ENCODE peak calls at places on chromosome 21, in nine cellular contexts. One of them, this sample, is unnamed.

GRCh38 chr21:40622531-40622930 is 224.4 kb downstream of the DSCAM start:
- DNase-seq in fibroblast of pulmonary artery: no peak
- DNase-seq in lung: no peak
- DNase-seq in BJ: no peak
- DNase-seq in fibroblast of mammary gland: no peak
- DNase-seq in GM06990: no peak
- DNase-seq in upper lobe of right lung: no peak
- DNase-seq in neural crest cell: no peak
- DNase-seq in psoas muscle: no peak
- DNase-seq in this sample: no peak

GRCh38 chr21:43281661-43282357 is 113.0 kb downstream of the CRYAA start:
- DNase-seq in fibroblast of pulmonary artery: no peak
- DNase-seq in lung: no peak
- DNase-seq in BJ: no peak
- DNase-seq in fibroblast of mammary gland: no peak
- DNase-seq in GM06990: no peak
- DNase-seq in upper lobe of right lung: peak; percentile 55
- DNase-seq in neural crest cell: no peak
- DNase-seq in psoas muscle: peak; percentile 5
- DNase-seq in this sample: no peak

GRCh38 chr21:43312751-43313169 is 114.2 kb downstream of the SIK1 start:
- DNase-seq in fibroblast of pulmonary artery: no peak
- DNase-seq in lung: no peak
- DNase-seq in BJ: no peak
- DNase-seq in fibroblast of mammary gland: no peak
- DNase-seq in GM06990: no peak
- DNase-seq in upper lobe of right lung: no peak
- DNase-seq in neural crest cell: no peak
- DNase-seq in psoas muscle: peak; percentile 2
- DNase-seq in this sample: no peak

GRCh38 chr21:28538987-28539622 is 453.6 kb downstream of the LTN1 start:
- DNase-seq in fibroblast of pulmonary artery: peak; percentile 62
- DNase-seq in lung: no peak
- DNase-seq in BJ: peak; percentile 70
- DNase-seq in fibroblast of mammary gland: peak; percentile 96
- DNase-seq in GM06990: no peak
- DNase-seq in upper lobe of right lung: no peak
- DNase-seq in neural crest cell: no peak
- DNase-seq in psoas muscle: no peak
- DNase-seq in this sample: peak; percentile 37

GRCh38 chr21:46054031-46054430 is 43.9 kb upstream of the COL6A2 start:
- DNase-seq in fibroblast of pulmonary artery: no peak
- DNase-seq in lung: no peak
- DNase-seq in BJ: no peak
- DNase-seq in fibroblast of mammary gland: peak; percentile 41
- DNase-seq in GM06990: no peak
- DNase-seq in upper lobe of right lung: no peak
- DNase-seq in neural crest cell: no peak
- DNase-seq in psoas muscle: no peak
- DNase-seq in this sample: no peak

GRCh38 chr21:29343517-29343916 is 44.8 kb downstream of the BACH1 start:
- DNase-seq in fibroblast of pulmonary artery: peak; percentile 67
- DNase-seq in lung: no peak
- DNase-seq in BJ: peak; percentile 39
- DNase-seq in fibroblast of mammary gland: peak; percentile 84
- DNase-seq in GM06990: no peak
- DNase-seq in upper lobe of right lung: no peak
- DNase-seq in neural crest cell: no peak
- DNase-seq in psoas muscle: no peak
- DNase-seq in this sample: no peak

GRCh38 chr21:29487154-29487553 is 188.4 kb downstream of the BACH1 start:
- DNase-seq in fibroblast of pulmonary artery: no peak
- DNase-seq in lung: no peak
- DNase-seq in BJ: no peak
- DNase-seq in fibroblast of mammary gland: no peak
- DNase-seq in GM06990: no peak
- DNase-seq in upper lobe of right lung: no peak
- DNase-seq in neural crest cell: no peak
- DNase-seq in psoas muscle: no peak
- DNase-seq in this sample: no peak

GRCh38 chr21:36686955-36687354 is 12.0 kb upstream of the SIM2 start:
- DNase-seq in fibroblast of pulmonary artery: no peak
- DNase-seq in lung: no peak
- DNase-seq in BJ: no peak
- DNase-seq in fibroblast of mammary gland: no peak
- DNase-seq in GM06990: no peak
- DNase-seq in upper lobe of right lung: no peak
- DNase-seq in neural crest cell: no peak
- DNase-seq in psoas muscle: no peak
- DNase-seq in this sample: no peak

DNA sequence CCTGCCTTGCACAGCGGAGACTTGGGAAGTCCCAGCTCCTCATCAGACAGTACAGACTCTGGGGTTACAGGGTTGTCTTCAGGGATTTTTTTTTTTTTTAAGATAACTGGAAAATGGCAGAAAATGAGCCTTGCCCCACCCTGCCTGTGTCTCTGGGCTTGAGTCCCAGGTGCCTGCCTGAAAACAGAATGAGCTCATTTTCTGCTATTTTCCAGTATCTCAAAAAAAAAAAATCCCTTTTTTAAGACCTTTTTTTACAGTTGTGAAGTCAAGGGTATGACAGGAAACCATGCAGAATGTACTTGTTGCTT is 10.1 kb downstream of the SLX9 start:
- DNase-seq in fibroblast of pulmonary artery: no peak
- DNase-seq in lung: no peak
- DNase-seq in BJ: no peak
- DNase-seq in fibroblast of mammary gland: no peak
- DNase-seq in GM06990: no peak
- DNase-seq in upper lobe of right lung: no peak
- DNase-seq in neural crest cell: no peak
- DNase-seq in psoas muscle: no peak
- DNase-seq in this sample: no peak
- TF ChIP-seq CTCF in fibroblast of pulmonary artery: no peak
- TF ChIP-seq CTCF in lung: no peak
- TF ChIP-seq CTCF in BJ: no peak
- TF ChIP-seq CTCF in fibroblast of mammary gland: no peak
- TF ChIP-seq CTCF in GM06990: no peak
- TF ChIP-seq CTCF in upper lobe of right lung: no peak
- TF ChIP-seq CTCF in neural crest cell: no peak
- TF ChIP-seq CTCF in psoas muscle: no peak
- TF ChIP-seq CTCF in this sample: no peak

GRCh38 chr21:33124879-33125278 is 54.9 kb downstream of the OLIG1 start:
- DNase-seq in fibroblast of pulmonary artery: no peak
- DNase-seq in lung: no peak
- DNase-seq in BJ: no peak
- DNase-seq in fibroblast of mammary gland: no peak
- DNase-seq in GM06990: no peak
- DNase-seq in upper lobe of right lung: no peak
- DNase-seq in neural crest cell: no peak
- DNase-seq in psoas muscle: no peak
- DNase-seq in this sample: no peak

GRCh38 chr21:33126569-33126968 is 56.6 kb downstream of the OLIG1 start:
- DNase-seq in fibroblast of pulmonary artery: no peak
- DNase-seq in lung: no peak
- DNase-seq in BJ: no peak
- DNase-seq in fibroblast of mammary gland: no peak
- DNase-seq in GM06990: no peak
- DNase-seq in upper lobe of right lung: no peak
- DNase-seq in neural crest cell: no peak
- DNase-seq in psoas muscle: no peak
- DNase-seq in this sample: no peak

GRCh38 chr21:33128538-33128937 is 58.6 kb downstream of the OLIG1 start:
- DNase-seq in fibroblast of pulmonary artery: no peak
- DNase-seq in lung: no peak
- DNase-seq in BJ: no peak
- DNase-seq in fibroblast of mammary gland: no peak
- DNase-seq in GM06990: no peak
- DNase-seq in upper lobe of right lung: no peak
- DNase-seq in neural crest cell: no peak
- DNase-seq in psoas muscle: no peak
- DNase-seq in this sample: no peak

GRCh38 chr21:33125981-33126380 is 56.0 kb downstream of the OLIG1 start:
- DNase-seq in fibroblast of pulmonary artery: no peak
- DNase-seq in lung: no peak
- DNase-seq in BJ: no peak
- DNase-seq in fibroblast of mammary gland: no peak
- DNase-seq in GM06990: no peak
- DNase-seq in upper lobe of right lung: no peak
- DNase-seq in neural crest cell: no peak
- DNase-seq in psoas muscle: no peak
- DNase-seq in this sample: no peak

DNA sequence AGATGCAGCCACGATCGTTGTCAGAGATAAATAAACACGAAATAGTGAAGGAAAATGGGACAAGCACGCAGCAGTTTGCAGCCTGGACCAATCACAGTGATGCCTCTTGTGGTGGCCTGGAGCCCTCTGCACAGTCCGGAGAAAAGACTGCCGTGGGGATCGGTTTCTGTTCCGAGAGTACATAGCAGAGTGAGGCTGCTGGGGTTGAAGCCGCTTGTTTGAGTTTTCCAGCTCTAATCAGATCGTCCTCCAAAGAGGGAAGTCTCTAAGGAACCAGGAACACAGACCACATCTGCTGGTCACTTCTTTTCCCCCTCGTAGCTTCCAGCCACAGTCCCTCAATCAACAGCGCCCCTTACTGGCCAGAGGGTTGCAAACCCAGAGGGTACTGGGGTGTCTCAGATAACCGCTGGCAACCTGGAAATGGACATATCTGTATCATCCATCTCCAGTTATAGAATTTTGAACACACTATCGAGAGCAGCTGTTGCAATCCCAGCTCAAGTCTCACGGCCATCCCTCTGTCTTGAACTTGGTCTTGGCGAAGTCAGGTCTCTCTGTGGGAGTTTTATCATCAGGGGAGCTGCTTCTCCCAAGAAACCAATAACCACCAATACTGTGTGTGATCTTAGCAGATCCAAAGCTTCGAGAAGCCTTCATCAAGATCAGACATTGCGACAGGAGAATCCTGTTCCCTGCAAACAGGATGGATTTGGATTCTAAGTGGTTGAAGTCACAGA is 57.4 kb downstream of the OLIG1 start:
- DNase-seq in fibroblast of pulmonary artery: peak; percentile 67
- DNase-seq in lung: peak; percentile 73
- DNase-seq in BJ: no peak
- DNase-seq in fibroblast of mammary gland: peak; percentile 67
- DNase-seq in GM06990: no peak
- DNase-seq in upper lobe of right lung: peak; percentile 77
- DNase-seq in neural crest cell: peak; percentile 89
- DNase-seq in psoas muscle: peak; percentile 56
- DNase-seq in this sample: peak; percentile 80
- TF ChIP-seq CTCF in fibroblast of pulmonary artery: peak; percentile 90
- TF ChIP-seq CTCF in lung: peak; percentile 47
- TF ChIP-seq CTCF in BJ: peak; percentile 81
- TF ChIP-seq CTCF in fibroblast of mammary gland: peak; percentile 95
- TF ChIP-seq CTCF in GM06990: peak; percentile 77
- TF ChIP-seq CTCF in upper lobe of right lung: peak; percentile 62
- TF ChIP-seq CTCF in neural crest cell: peak; percentile 91
- TF ChIP-seq CTCF in psoas muscle: peak; percentile 75
- TF ChIP-seq CTCF in this sample: peak; percentile 72

GRCh38 chr21:32185726-32186125 is 93.1 kb downstream of the MIS18A start:
- DNase-seq in fibroblast of pulmonary artery: no peak
- DNase-seq in lung: peak; percentile 10
- DNase-seq in BJ: no peak
- DNase-seq in fibroblast of mammary gland: no peak
- DNase-seq in GM06990: no peak
- DNase-seq in upper lobe of right lung: no peak
- DNase-seq in neural crest cell: no peak
- DNase-seq in psoas muscle: no peak
- DNase-seq in this sample: no peak

GRCh38 chr21:32182449-32182848 is 96.4 kb downstream of the MIS18A start:
- DNase-seq in fibroblast of pulmonary artery: no peak
- DNase-seq in lung: peak; percentile 16
- DNase-seq in BJ: no peak
- DNase-seq in fibroblast of mammary gland: no peak
- DNase-seq in GM06990: no peak
- DNase-seq in upper lobe of right lung: no peak
- DNase-seq in neural crest cell: no peak
- DNase-seq in psoas muscle: no peak
- DNase-seq in this sample: no peak

GRCh38 chr21:32185103-32185502 is 93.7 kb downstream of the MIS18A start:
- DNase-seq in fibroblast of pulmonary artery: no peak
- DNase-seq in lung: peak; percentile 2
- DNase-seq in BJ: no peak
- DNase-seq in fibroblast of mammary gland: no peak
- DNase-seq in GM06990: no peak
- DNase-seq in upper lobe of right lung: no peak
- DNase-seq in neural crest cell: no peak
- DNase-seq in psoas muscle: no peak
- DNase-seq in this sample: no peak

GRCh38 chr21:32184059-32184458 is 94.8 kb downstream of the MIS18A start:
- DNase-seq in fibroblast of pulmonary artery: no peak
- DNase-seq in lung: peak; percentile 25
- DNase-seq in BJ: no peak
- DNase-seq in fibroblast of mammary gland: no peak
- DNase-seq in GM06990: no peak
- DNase-seq in upper lobe of right lung: no peak
- DNase-seq in neural crest cell: no peak
- DNase-seq in psoas muscle: no peak
- DNase-seq in this sample: no peak

DNA sequence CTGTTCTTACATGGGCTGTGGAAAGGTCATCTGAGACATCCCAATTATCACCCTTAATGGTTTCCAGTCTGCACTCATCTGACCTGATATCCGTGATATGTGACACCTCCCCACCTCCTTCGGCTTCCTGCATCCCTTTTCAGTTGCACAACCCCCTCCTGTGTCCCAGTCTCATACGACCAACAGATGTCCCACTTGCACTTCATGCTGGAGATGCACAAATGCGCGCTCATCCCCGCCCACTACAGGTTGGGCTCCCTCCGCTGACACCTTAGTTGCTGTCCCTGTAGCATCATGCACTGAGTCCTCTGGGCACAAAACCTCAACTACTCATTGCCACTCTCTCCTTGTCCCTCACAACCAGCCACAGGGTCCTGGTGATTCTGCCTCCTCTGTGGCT is 94.4 kb downstream of the MIS18A start:
- DNase-seq in fibroblast of pulmonary artery: no peak
- DNase-seq in lung: peak; percentile 17
- DNase-seq in BJ: no peak
- DNase-seq in fibroblast of mammary gland: no peak
- DNase-seq in GM06990: no peak
- DNase-seq in upper lobe of right lung: no peak
- DNase-seq in neural crest cell: no peak
- DNase-seq in psoas muscle: no peak
- DNase-seq in this sample: no peak
- TF ChIP-seq CTCF in fibroblast of pulmonary artery: no peak
- TF ChIP-seq CTCF in lung: no peak
- TF ChIP-seq CTCF in BJ: no peak
- TF ChIP-seq CTCF in fibroblast of mammary gland: no peak
- TF ChIP-seq CTCF in GM06990: no peak
- TF ChIP-seq CTCF in upper lobe of right lung: no peak
- TF ChIP-seq CTCF in neural crest cell: no peak
- TF ChIP-seq CTCF in psoas muscle: no peak
- TF ChIP-seq CTCF in this sample: no peak

GRCh38 chr21:34916446-34916845 is 132.7 kb downstream of the RUNX1 start:
- DNase-seq in fibroblast of pulmonary artery: peak; percentile 53
- DNase-seq in lung: no peak
- DNase-seq in BJ: peak; percentile 91
- DNase-seq in fibroblast of mammary gland: peak; percentile 50
- DNase-seq in GM06990: no peak
- DNase-seq in upper lobe of right lung: no peak
- DNase-seq in neural crest cell: no peak
- DNase-seq in psoas muscle: no peak
- DNase-seq in this sample: no peak

GRCh38 chr21:34912022-34912933 is 136.8 kb downstream of the RUNX1 start:
- DNase-seq in fibroblast of pulmonary artery: no peak
- DNase-seq in lung: no peak
- DNase-seq in BJ: no peak
- DNase-seq in fibroblast of mammary gland: no peak
- DNase-seq in GM06990: no peak
- DNase-seq in upper lobe of right lung: no peak
- DNase-seq in neural crest cell: no peak
- DNase-seq in psoas muscle: no peak
- DNase-seq in this sample: peak; percentile 53

GRCh38 chr21:34914239-34914638 is 134.9 kb downstream of the RUNX1 start:
- DNase-seq in fibroblast of pulmonary artery: no peak
- DNase-seq in lung: no peak
- DNase-seq in BJ: no peak
- DNase-seq in fibroblast of mammary gland: no peak
- DNase-seq in GM06990: no peak
- DNase-seq in upper lobe of right lung: no peak
- DNase-seq in neural crest cell: no peak
- DNase-seq in psoas muscle: no peak
- DNase-seq in this sample: no peak

GRCh38 chr21:34913786-34914185 is 135.3 kb downstream of the RUNX1 start:
- DNase-seq in fibroblast of pulmonary artery: no peak
- DNase-seq in lung: no peak
- DNase-seq in BJ: peak; percentile 71
- DNase-seq in fibroblast of mammary gland: peak; percentile 75
- DNase-seq in GM06990: no peak
- DNase-seq in upper lobe of right lung: no peak
- DNase-seq in neural crest cell: no peak
- DNase-seq in psoas muscle: no peak
- DNase-seq in this sample: no peak

GRCh38 chr21:34915364-34915834 is 133.7 kb downstream of the RUNX1 start:
- DNase-seq in fibroblast of pulmonary artery: peak; percentile 22
- DNase-seq in lung: no peak
- DNase-seq in BJ: peak; percentile 89
- DNase-seq in fibroblast of mammary gland: peak; percentile 49
- DNase-seq in GM06990: no peak
- DNase-seq in upper lobe of right lung: no peak
- DNase-seq in neural crest cell: no peak
- DNase-seq in psoas muscle: no peak
- DNase-seq in this sample: no peak
- TF ChIP-seq CTCF in fibroblast of pulmonary artery: no peak
- TF ChIP-seq CTCF in lung: no peak
- TF ChIP-seq CTCF in BJ: no peak
- TF ChIP-seq CTCF in fibroblast of mammary gland: no peak
- TF ChIP-seq CTCF in GM06990: no peak
- TF ChIP-seq CTCF in upper lobe of right lung: no peak
- TF ChIP-seq CTCF in neural crest cell: no peak
- TF ChIP-seq CTCF in psoas muscle: no peak
- TF ChIP-seq CTCF in this sample: no peak

This sample was measured in MCF 10A.